ENCODE peak calls at places on chromosomes 16 and 17, in eight cellular contexts. One of them, this sample, is unnamed.

GRCh38 chr16:1428511-1428910 is 2.4 kb upstream of the PERCC1 start:
- DNase-seq in substantia nigra: no peak
- DNase-seq in ELR: peak; percentile 19
- DNase-seq in adrenal gland: no peak
- DNase-seq in psoas muscle: no peak
- DNase-seq in activated CD4-positive, alpha-beta T cell treated with anti-CD3 and anti-CD28 coated beads for 36 hours: peak; percentile 77
- DNase-seq in EH: no peak
- DNase-seq in iris pigment epithelial cell: peak; percentile 10
- DNase-seq in this sample: no peak

GRCh38 chr16:46949216-46949892 is 24.1 kb downstream of the DNAJA2 start:
- DNase-seq in adrenal gland: no peak
- DNase-seq in iris pigment epithelial cell: peak; percentile 26
- DNase-seq in psoas muscle: no peak
- DNase-seq in ELR: no peak
- DNase-seq in activated CD4-positive, alpha-beta T cell treated with anti-CD3 and anti-CD28 coated beads for 36 hours: peak; percentile 71
- DNase-seq in EH: no peak
- DNase-seq in substantia nigra: no peak
- DNase-seq in this sample: peak; percentile 30

GRCh38 chr17:80045703-80046102 is 9.3 kb downstream of the CCDC40 start:
- DNase-seq in psoas muscle: no peak
- DNase-seq in iris pigment epithelial cell: no peak
- DNase-seq in activated CD4-positive, alpha-beta T cell treated with anti-CD3 and anti-CD28 coated beads for 36 hours: no peak
- DNase-seq in adrenal gland: no peak
- DNase-seq in EH: no peak
- DNase-seq in substantia nigra: no peak
- DNase-seq in ELR: no peak
- DNase-seq in this sample: no peak

GRCh38 chr17:7439462-7440112 is at the start of gene FGF11:
- DNase-seq in adrenal gland: no peak
- DNase-seq in iris pigment epithelial cell: no peak
- DNase-seq in substantia nigra: no peak
- DNase-seq in EH: no peak
- DNase-seq in activated CD4-positive, alpha-beta T cell treated with anti-CD3 and anti-CD28 coated beads for 36 hours: peak; percentile 24
- DNase-seq in ELR: no peak
- DNase-seq in psoas muscle: no peak
- DNase-seq in this sample: no peak

GRCh38 chr16:72210072-72210471 is 38.1 kb upstream of the PMFBP1 start:
- DNase-seq in psoas muscle: no peak
- DNase-seq in iris pigment epithelial cell: no peak
- DNase-seq in substantia nigra: no peak
- DNase-seq in activated CD4-positive, alpha-beta T cell treated with anti-CD3 and anti-CD28 coated beads for 36 hours: no peak
- DNase-seq in ELR: no peak
- DNase-seq in EH: no peak
- DNase-seq in adrenal gland: no peak
- DNase-seq in this sample: no peak

GRCh38 chr17:47742319-47743181 is 9.5 kb downstream of the TBX21 start:
- DNase-seq in iris pigment epithelial cell: no peak
- DNase-seq in psoas muscle: no peak
- DNase-seq in EH: peak; percentile 17
- DNase-seq in activated CD4-positive, alpha-beta T cell treated with anti-CD3 and anti-CD28 coated beads for 36 hours: peak; percentile 67
- DNase-seq in adrenal gland: no peak
- DNase-seq in ELR: peak; percentile 34
- DNase-seq in substantia nigra: no peak
- DNase-seq in this sample: no peak

GRCh38 chr16:82753821-82754220 is 127.1 kb downstream of the CDH13 start:
- DNase-seq in psoas muscle: no peak
- DNase-seq in substantia nigra: no peak
- DNase-seq in iris pigment epithelial cell: peak; percentile 44
- DNase-seq in activated CD4-positive, alpha-beta T cell treated with anti-CD3 and anti-CD28 coated beads for 36 hours: no peak
- DNase-seq in EH: peak; percentile 46
- DNase-seq in ELR: peak; percentile 88
- DNase-seq in adrenal gland: no peak
- DNase-seq in this sample: peak; percentile 28

GRCh38 chr16:80938035-80938927 is 68.4 kb downstream of the CMC2 start:
- DNase-seq in activated CD4-positive, alpha-beta T cell treated with anti-CD3 and anti-CD28 coated beads for 36 hours: no peak
- DNase-seq in adrenal gland: peak; percentile 87
- DNase-seq in iris pigment epithelial cell: peak; percentile 97
- DNase-seq in psoas muscle: peak; percentile 56
- DNase-seq in substantia nigra: no peak
- DNase-seq in EH: peak; percentile 99
- DNase-seq in ELR: peak; percentile 92
- DNase-seq in this sample: peak; percentile 77

GRCh38 chr16:63684702-63685101 is 1437.2 kb downstream of the CDH11 start:
- DNase-seq in ELR: no peak
- DNase-seq in psoas muscle: no peak
- DNase-seq in EH: no peak
- DNase-seq in iris pigment epithelial cell: no peak
- DNase-seq in activated CD4-positive, alpha-beta T cell treated with anti-CD3 and anti-CD28 coated beads for 36 hours: no peak
- DNase-seq in adrenal gland: no peak
- DNase-seq in substantia nigra: no peak
- DNase-seq in this sample: no peak

GRCh38 chr16:23538919-23539278 is 18.3 kb downstream of the EARS2 start:
- DNase-seq in EH: no peak
- DNase-seq in psoas muscle: no peak
- DNase-seq in adrenal gland: no peak
- DNase-seq in iris pigment epithelial cell: no peak
- DNase-seq in activated CD4-positive, alpha-beta T cell treated with anti-CD3 and anti-CD28 coated beads for 36 hours: no peak
- DNase-seq in substantia nigra: no peak
- DNase-seq in ELR: peak; percentile 1
- DNase-seq in this sample: no peak

GRCh38 chr16:78122774-78123315 is 23.4 kb downstream of the WWOX start:
- DNase-seq in substantia nigra: peak; percentile 4
- DNase-seq in ELR: peak; percentile 65
- DNase-seq in activated CD4-positive, alpha-beta T cell treated with anti-CD3 and anti-CD28 coated beads for 36 hours: peak; percentile 33
- DNase-seq in EH: peak; percentile 65
- DNase-seq in adrenal gland: no peak
- DNase-seq in psoas muscle: peak; percentile 19
- DNase-seq in iris pigment epithelial cell: peak; percentile 51
- DNase-seq in this sample: peak; percentile 54

GRCh38 chr17:69336996-69337395 is 10.1 kb upstream of the ABCA5 start:
- DNase-seq in adrenal gland: no peak
- DNase-seq in ELR: no peak
- DNase-seq in activated CD4-positive, alpha-beta T cell treated with anti-CD3 and anti-CD28 coated beads for 36 hours: no peak
- DNase-seq in EH: no peak
- DNase-seq in substantia nigra: no peak
- DNase-seq in psoas muscle: no peak
- DNase-seq in iris pigment epithelial cell: no peak
- DNase-seq in this sample: no peak

GRCh38 chr17:16981928-16982327 is 10.0 kb upstream of the TNFRSF13B start:
- DNase-seq in activated CD4-positive, alpha-beta T cell treated with anti-CD3 and anti-CD28 coated beads for 36 hours: no peak
- DNase-seq in adrenal gland: no peak
- DNase-seq in iris pigment epithelial cell: no peak
- DNase-seq in psoas muscle: no peak
- DNase-seq in ELR: no peak
- DNase-seq in substantia nigra: no peak
- DNase-seq in EH: no peak
- DNase-seq in this sample: no peak

GRCh38 chr16:49355923-49356665 is 17.5 kb upstream of the C16orf78 start:
- DNase-seq in ELR: no peak
- DNase-seq in adrenal gland: no peak
- DNase-seq in substantia nigra: no peak
- DNase-seq in psoas muscle: peak; percentile 38
- DNase-seq in iris pigment epithelial cell: no peak
- DNase-seq in activated CD4-positive, alpha-beta T cell treated with anti-CD3 and anti-CD28 coated beads for 36 hours: no peak
- DNase-seq in EH: no peak
- DNase-seq in this sample: no peak

GRCh38 chr17:57294075-57294474 is 37.8 kb downstream of the MSI2 start:
- DNase-seq in activated CD4-positive, alpha-beta T cell treated with anti-CD3 and anti-CD28 coated beads for 36 hours: no peak
- DNase-seq in psoas muscle: no peak
- DNase-seq in iris pigment epithelial cell: no peak
- DNase-seq in ELR: no peak
- DNase-seq in adrenal gland: no peak
- DNase-seq in substantia nigra: no peak
- DNase-seq in EH: no peak
- DNase-seq in this sample: no peak

GRCh38 chr17:32350662-32351418 is 883 bp downstream of the ZNF207 start:
- DNase-seq in substantia nigra: no peak
- DNase-seq in adrenal gland: peak; percentile 54
- DNase-seq in ELR: peak; percentile 78
- DNase-seq in iris pigment epithelial cell: peak; percentile 76
- DNase-seq in EH: peak; percentile 75
- DNase-seq in activated CD4-positive, alpha-beta T cell treated with anti-CD3 and anti-CD28 coated beads for 36 hours: peak; percentile 59
- DNase-seq in psoas muscle: no peak
- DNase-seq in this sample: peak; percentile 62

GRCh38 chr16:79651363-79651762 is 50.8 kb upstream of the MAF start:
- DNase-seq in iris pigment epithelial cell: peak; percentile 44
- DNase-seq in psoas muscle: peak; percentile 42
- DNase-seq in substantia nigra: peak; percentile 32
- DNase-seq in activated CD4-positive, alpha-beta T cell treated with anti-CD3 and anti-CD28 coated beads for 36 hours: no peak
- DNase-seq in adrenal gland: peak; percentile 71
- DNase-seq in ELR: no peak
- DNase-seq in EH: peak; percentile 16
- DNase-seq in this sample: peak; percentile 91

GRCh38 chr16:51131619-51132018 is 19.5 kb downstream of the SALL1 start:
- DNase-seq in EH: no peak
- DNase-seq in adrenal gland: no peak
- DNase-seq in psoas muscle: no peak
- DNase-seq in ELR: no peak
- DNase-seq in activated CD4-positive, alpha-beta T cell treated with anti-CD3 and anti-CD28 coated beads for 36 hours: no peak
- DNase-seq in iris pigment epithelial cell: no peak
- DNase-seq in substantia nigra: no peak
- DNase-seq in this sample: no peak

GRCh38 chr16:84423416-84423837 is 55.1 kb downstream of the ATP2C2 start:
- DNase-seq in psoas muscle: no peak
- DNase-seq in activated CD4-positive, alpha-beta T cell treated with anti-CD3 and anti-CD28 coated beads for 36 hours: no peak
- DNase-seq in adrenal gland: no peak
- DNase-seq in EH: peak; percentile 66
- DNase-seq in iris pigment epithelial cell: peak; percentile 60
- DNase-seq in ELR: peak; percentile 67
- DNase-seq in substantia nigra: no peak
- DNase-seq in this sample: peak; percentile 56

GRCh38 chr17:11625878-11626277 is 27.6 kb downstream of the DNAH9 start:
- DNase-seq in ELR: no peak
- DNase-seq in iris pigment epithelial cell: no peak
- DNase-seq in psoas muscle: no peak
- DNase-seq in activated CD4-positive, alpha-beta T cell treated with anti-CD3 and anti-CD28 coated beads for 36 hours: no peak
- DNase-seq in substantia nigra: no peak
- DNase-seq in adrenal gland: no peak
- DNase-seq in EH: no peak
- DNase-seq in this sample: no peak

GRCh38 chr17:57966246-57966645 is 11.0 kb upstream of the CUEDC1 start:
- DNase-seq in adrenal gland: no peak
- DNase-seq in ELR: no peak
- DNase-seq in iris pigment epithelial cell: no peak
- DNase-seq in activated CD4-positive, alpha-beta T cell treated with anti-CD3 and anti-CD28 coated beads for 36 hours: no peak
- DNase-seq in substantia nigra: no peak
- DNase-seq in EH: no peak
- DNase-seq in psoas muscle: no peak
- DNase-seq in this sample: no peak